ENCODE peak calls at places on chromosomes 1 and 21, in four cellular contexts. R is activated T-cell treated with anti-CD3 and anti-CD28 coated beads, Interleukin-2, amount 50 U/mL, for 72 hours; T is CD4-positive, CD25-positive, alpha-beta regulatory T cell; U is AG09319. S is an unnamed sample.

GRCh38 chr1:23530089-23530749 is 814 bp downstream of the E2F2 start:
- DNase-seq in R (peak), T (no peak), U (no peak), S (no peak)

GRCh38 chr1:155034318-155035208 is 939 bp downstream of the DCST1 start:
- DNase-seq in R (no peak), T (no peak), U (no peak), S (no peak)

GRCh38 chr21:31161157-31161556 is 122.9 kb upstream of the KRTAP19-8 start:
- DNase-seq in R (no peak), T (peak), U (no peak), S (no peak)

GRCh38 chr1:203645996-203646395 is 19.4 kb downstream of the ATP2B4 start:
- DNase-seq in R (no peak), T (no peak), U (no peak), S (no peak)

GRCh38 chr21:17679002-17679600 is 66.4 kb upstream of the BTG3 start:
- DNase-seq in R (peak), T (peak), U (peak), S (peak)

GRCh38 chr1:25247829-25248754 is 838 bp upstream of the RSRP1 start:
- DNase-seq in R (no peak), T (no peak), U (no peak), S (no peak)

GRCh38 chr1:201633811-201634210 is 94.9 kb downstream of the NAV1 start:
- DNase-seq in R (no peak), T (no peak), U (no peak), S (no peak)

GRCh38 chr1:13869172-13869797 is 169.3 kb downstream of the PRDM2 start:
- DNase-seq in R (no peak), T (no peak), U (no peak), S (no peak)

GRCh38 chr1:174142836-174143235 is 16.5 kb upstream of the RABGAP1L start:
- DNase-seq in R (no peak), T (no peak), U (no peak), S (no peak)

GRCh38 chr1:84365225-84366221 is 32.8 kb upstream of the DNASE2B start:
- DNase-seq in R (peak), T (no peak), U (peak), S (peak)

GRCh38 chr1:41454406-41454805 is 30.1 kb downstream of the EDN2 start:
- DNase-seq in R (no peak), T (no peak), U (no peak), S (no peak)

GRCh38 chr1:181743878-181744312 is 260.6 kb downstream of the CACNA1E start:
- DNase-seq in R (no peak), T (no peak), U (no peak), S (no peak)

GRCh38 chr1:97883823-97884222 is 37.0 kb downstream of the DPYD start:
- DNase-seq in R (no peak), T (no peak), U (no peak), S (no peak)

GRCh38 chr1:212609701-212610574 is 1.4 kb downstream of the ATF3 start:
- DNase-seq in R (no peak), T (no peak), U (no peak), S (no peak)

GRCh38 chr1:23810818-23811420 is 10.4 kb upstream of the GALE start:
- DNase-seq in R (peak), T (peak), U (no peak), S (no peak)

GRCh38 chr1:42937836-42938595 is 20.7 kb downstream of the SLC2A1 start:
- DNase-seq in R (no peak), T (no peak), U (no peak), S (no peak)

GRCh38 chr1:8563944-8564537 is 246.1 kb downstream of the SLC45A1 start:
- DNase-seq in R (no peak), T (no peak), U (no peak), S (no peak)

GRCh38 chr1:5651964-5652751 is 340.1 kb downstream of the NPHP4 start:
- DNase-seq in R (no peak), T (no peak), U (no peak), S (no peak)

GRCh38 chr1:17795836-17796645 is 40.9 kb downstream of the ACTL8 start:
- DNase-seq in R (no peak), T (no peak), U (no peak), S (no peak)

GRCh38 chr1:6183520-6183989 is 3.4 kb upstream of the CHD5 start:
- DNase-seq in R (no peak), T (no peak), U (no peak), S (no peak)